ENCODE peak calls at places on chromosome 9, in eight cellular contexts. H is stomach, C is HepG2, A is tibial nerve, V is sigmoid colon, R is ovary, W is transverse colon, Y is SK-N-SH. L is an unnamed sample.

GRCh38 chr9:123338710-123339665 is 17.0 kb upstream of the CRB2 start:
- DNase-seq in H (peak; percentile 35), C (no peak), A (no peak), V (no peak), R (no peak), W (peak; percentile 68), Y (no peak), L (peak; percentile 61)

GRCh38 chr9:133375116-133375723 is 640 bp downstream of the SURF4 start:
- DNase-seq in H (peak; percentile 32), C (peak; percentile 67), A (no peak), V (no peak), R (no peak), W (peak; percentile 57), Y (peak; percentile 82), L (peak; percentile 67)

GRCh38 chr9:70477146-70477745 is 62.8 kb upstream of the KLF9 start:
- DNase-seq in H (no peak), C (no peak), A (no peak), V (peak; percentile 40), R (no peak), W (no peak), Y (no peak), L (no peak)

GRCh38 chr9:133275105-133276000 is at the start of gene ABO:
- DNase-seq in H (peak; percentile 50), C (no peak), A (no peak), V (no peak), R (peak; percentile 77), W (peak; percentile 58), Y (peak; percentile 58), L (peak; percentile 51)

GRCh38 chr9:137366891-137367381 is 56.0 kb downstream of the EXD3 start:
- DNase-seq in H (no peak), C (no peak), A (no peak), V (peak; percentile 49), R (no peak), W (no peak), Y (no peak), L (peak; percentile 77)

GRCh38 chr9:16950051-16950450 is 79.6 kb upstream of the BNC2 start:
- DNase-seq in H (no peak), C (no peak), A (no peak), V (no peak), R (no peak), W (no peak), Y (no peak), L (no peak)

GRCh38 chr9:91515074-91515687 is 91.5 kb upstream of the NFIL3 start:
- DNase-seq in H (peak; percentile 35), C (no peak), A (no peak), V (no peak), R (peak; percentile 37), W (no peak), Y (no peak), L (no peak)

GRCh38 chr9:81431662-81432061 is 257.7 kb downstream of the TLE1 start:
- DNase-seq in H (no peak), C (no peak), A (no peak), V (no peak), R (no peak), W (no peak), Y (no peak), L (no peak)

GRCh38 chr9:112555844-112556482 is 69.3 kb downstream of the KIAA1958 start:
- DNase-seq in H (peak; percentile 68), C (peak; percentile 33), A (no peak), V (no peak), R (no peak), W (peak; percentile 77), Y (no peak), L (no peak)

GRCh38 chr9:89347651-89348050 is 29.4 kb downstream of the SECISBP2 start:
- DNase-seq in H (no peak), C (no peak), A (no peak), V (no peak), R (no peak), W (no peak), Y (no peak), L (no peak)

GRCh38 chr9:89352451-89352850 is 34.2 kb downstream of the SECISBP2 start:
- DNase-seq in H (no peak), C (no peak), A (no peak), V (no peak), R (no peak), W (no peak), Y (no peak), L (no peak)

GRCh38 chr9:89351584-89351983 is 33.3 kb downstream of the SECISBP2 start:
- DNase-seq in H (no peak), C (no peak), A (no peak), V (no peak), R (no peak), W (no peak), Y (no peak), L (no peak)

GRCh38 chr9:89350988-89351557 is 32.8 kb downstream of the SECISBP2 start:
- DNase-seq in H (no peak), C (peak; percentile 83), A (no peak), V (no peak), R (no peak), W (no peak), Y (no peak), L (no peak)

DNA sequence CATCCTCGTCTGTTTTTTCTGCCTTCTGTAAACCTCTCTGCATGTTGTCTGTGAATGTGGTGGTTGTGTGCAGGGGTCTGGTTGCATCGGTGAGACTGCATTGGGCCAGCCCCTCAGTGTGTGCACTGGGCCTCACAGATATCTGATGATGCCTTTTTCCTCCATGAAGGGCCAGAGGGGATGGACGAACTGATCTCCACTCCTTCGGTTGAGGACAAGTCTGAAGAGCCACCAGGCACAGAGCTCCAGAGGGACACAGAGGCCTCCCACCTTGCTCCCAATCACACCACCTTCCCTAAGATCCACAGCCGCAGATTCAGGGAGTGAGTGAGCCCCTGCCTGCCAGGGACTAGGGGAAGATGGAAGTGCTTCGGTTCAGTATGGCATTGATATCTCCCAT is 31.3 kb downstream of the SECISBP2 start:
- DNase-seq in H (no peak), C (no peak), A (no peak), V (no peak), R (no peak), W (no peak), Y (no peak), L (no peak)
- H3K36me3 ChIP-seq in H (peaks cover 100% of the 10 kb centered on the region), C (peaks cover 63% of the 10 kb centered on the region), A (peaks cover 7% of the 10 kb centered on the region), V (peaks cover 100% of the 10 kb centered on the region), R (no peaks in the 10 kb centered on the region), W (no peaks in the 10 kb centered on the region), Y (peaks cover 48% of the 10 kb centered on the region), L (peaks cover 94% of the 10 kb centered on the region)

GRCh38 chr9:8555767-8556500 is 756.4 kb upstream of the DMAC1 start:
- DNase-seq in H (no peak), C (no peak), A (peak; percentile 8), V (no peak), R (no peak), W (no peak), Y (no peak), L (no peak)

GRCh38 chr9:8558176-8558575 is 758.6 kb upstream of the DMAC1 start:
- DNase-seq in H (no peak), C (no peak), A (no peak), V (no peak), R (no peak), W (no peak), Y (no peak), L (no peak)

GRCh38 chr9:8564960-8565359 is 765.4 kb upstream of the DMAC1 start:
- DNase-seq in H (no peak), C (no peak), A (no peak), V (no peak), R (no peak), W (no peak), Y (no peak), L (no peak)

DNA sequence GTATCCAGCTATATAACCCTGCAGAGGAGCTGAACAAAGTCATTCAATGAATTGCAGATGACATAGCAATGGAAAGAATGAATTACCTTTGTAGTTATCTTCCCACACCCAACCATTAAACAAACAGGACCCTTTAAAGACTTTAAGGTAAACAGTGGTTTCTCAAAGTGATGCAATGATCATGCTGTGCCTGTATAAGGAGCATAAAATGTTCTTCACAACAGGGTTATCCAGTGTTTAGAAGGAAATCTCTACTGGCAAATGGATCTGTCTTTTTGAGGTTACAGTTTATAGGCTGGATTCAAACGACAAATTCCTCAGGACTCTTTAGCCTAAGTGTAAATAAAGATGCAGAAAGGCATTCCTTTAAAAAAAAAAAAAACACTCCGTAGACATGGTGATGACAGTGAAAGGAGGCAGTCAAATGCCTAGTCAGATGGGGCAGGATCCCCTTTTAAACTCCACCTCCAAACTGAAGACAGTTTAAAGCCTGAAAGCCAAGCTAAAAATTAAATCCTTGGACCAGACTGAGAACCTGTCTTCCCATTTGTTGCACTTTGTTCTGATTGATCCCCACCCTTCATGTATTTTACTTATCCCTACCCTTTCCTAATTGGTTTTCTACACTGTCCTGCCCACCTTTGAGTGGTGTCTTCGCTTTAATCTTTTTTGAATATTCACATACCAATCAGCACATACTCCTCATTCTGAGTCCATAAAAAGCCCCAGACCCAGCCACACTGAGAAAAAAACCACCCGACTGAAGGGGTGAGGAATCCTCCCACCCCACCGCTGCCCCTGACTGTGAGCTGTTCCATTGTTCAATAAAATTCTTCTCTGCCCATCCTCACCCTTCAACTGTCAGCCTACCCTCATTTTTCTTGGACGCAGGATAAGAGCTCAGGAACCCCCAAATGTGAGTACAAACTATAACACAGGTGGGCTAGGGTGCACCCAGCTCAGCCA is 761.3 kb upstream of the DMAC1 start:
- DNase-seq in H (no peak), C (no peak), A (no peak), V (no peak), R (no peak), W (no peak), Y (no peak), L (no peak)
- TF ChIP-seq EP300 in H (no peak), C (no peak), A (no peak), V (no peak), R (no peak), W (no peak), Y (no peak), L (no peak)

DNA sequence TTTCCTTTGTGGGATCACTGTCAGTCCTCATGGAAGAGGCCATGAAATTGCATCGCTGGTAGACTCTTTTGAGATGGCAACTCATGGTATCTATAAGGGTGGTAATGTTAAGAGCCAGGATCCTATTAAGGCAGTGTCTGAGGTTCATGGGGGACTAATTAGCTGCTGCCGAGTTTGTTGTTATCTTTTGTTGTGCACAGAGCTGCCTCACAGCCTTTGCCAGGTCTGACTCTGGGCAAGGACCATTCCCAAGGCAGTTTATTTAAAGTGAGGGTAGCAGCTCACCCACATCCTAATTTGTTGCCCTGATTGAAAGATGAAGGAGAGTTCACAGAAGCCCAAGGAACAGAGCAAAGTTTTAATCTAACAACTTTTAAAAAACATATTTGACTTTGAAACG is 7.9 kb downstream of the SMARCA2 start:
- DNase-seq in H (no peak), C (no peak), A (no peak), V (no peak), R (no peak), W (no peak), Y (no peak), L (no peak)
- H3K4me3 ChIP-seq in H (no peak overlapping the region), C (no peak overlapping the region), A (no peak overlapping the region), V (no peak overlapping the region), R (no peak overlapping the region), W (no peak overlapping the region), Y (no peak overlapping the region), L (no peak overlapping the region)

DNA sequence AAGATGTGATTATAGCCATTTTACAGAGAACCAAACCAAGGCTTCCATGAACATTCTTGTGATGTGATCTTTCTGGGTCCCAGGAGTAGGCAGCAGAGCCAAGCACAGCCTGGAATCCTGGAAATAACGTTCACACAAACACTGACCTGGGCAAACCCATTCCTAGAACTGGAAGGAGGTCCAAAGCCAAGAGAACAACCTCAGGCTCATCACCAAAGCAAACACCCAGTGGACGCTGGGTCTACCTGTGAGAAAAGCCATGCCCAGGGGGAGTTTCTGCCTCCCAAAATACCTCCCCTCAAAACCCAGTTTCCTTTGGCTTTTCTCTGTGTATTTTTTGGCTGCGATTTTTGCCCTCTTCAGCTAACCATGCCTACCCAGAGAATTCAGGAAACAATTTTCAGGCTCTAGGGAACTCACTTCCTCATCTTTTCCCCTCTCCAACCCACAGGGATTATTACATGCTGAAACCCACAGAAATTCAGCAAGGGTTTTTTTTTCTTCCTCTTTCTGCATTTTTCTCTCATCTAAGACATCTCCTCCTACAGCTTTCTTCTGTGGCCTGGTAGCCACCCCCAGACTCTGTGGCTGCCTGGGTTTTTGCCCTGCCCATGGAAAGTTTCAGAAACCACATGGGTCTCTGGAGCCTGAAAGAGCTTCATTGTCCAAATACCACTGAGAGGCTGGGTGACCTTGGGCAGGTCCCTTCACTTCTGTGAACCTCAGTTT is 75.0 kb downstream of the TNC start:
- DNase-seq in H (no peak), C (no peak), A (no peak), V (no peak), R (no peak), W (no peak), Y (no peak), L (no peak)
- H3K36me3 ChIP-seq in H (peaks cover 7% of the 10 kb centered on the region), C (no peaks in the 10 kb centered on the region), A (no peaks in the 10 kb centered on the region), V (peaks cover 62% of the 10 kb centered on the region), R (no peaks in the 10 kb centered on the region), W (no peaks in the 10 kb centered on the region), Y (peaks cover 86% of the 10 kb centered on the region), L (no peaks in the 10 kb centered on the region)

L was measured in upper lobe of left lung.